ENCODE peak calls at places on chromosome 17, in six cellular contexts. H is heart right ventricle; I is iPS DF 6.9; E is mammary epithelial cell; P is CD8-positive, alpha-beta T cell; M is GM12878. K is an unnamed sample.
A peak's percentile ranks its signal among the peaks of the same experiment; 100 is the strongest.

GRCh38 chr17:14672830-14673229 is 371.9 kb downstream of the HS3ST3B1 start:
- DNase-seq in H (no peak), M (no peak), E (peak; percentile 78), I (no peak), P (no peak), K (no peak)

GRCh38 chr17:82940226-82941020 is 100.6 kb upstream of the ZNF750 start:
- DNase-seq in I (no peak), E (no peak), M (no peak), H (peak; percentile 4), P (no peak), K (peak; percentile 64)

GRCh38 chr17:47220531-47220999 is 11.4 kb downstream of the MYL4 start:
- DNase-seq in P (peak; percentile 26), I (no peak), E (no peak), M (no peak), H (no peak), K (no peak)

GRCh38 chr17:7183433-7184090 is 4.4 kb upstream of the ASGR1 start:
- DNase-seq in P (no peak), M (no peak), H (no peak), E (no peak), I (no peak), K (no peak)

GRCh38 chr17:36941265-36942021 is 4.2 kb downstream of the LHX1 start:
- DNase-seq in E (no peak), I (no peak), P (no peak), M (no peak), H (no peak), K (no peak)

GRCh38 chr17:78709119-78709681 is 72.9 kb downstream of the CYTH1 start:
- DNase-seq in M (no peak), E (no peak), I (no peak), H (no peak), P (no peak), K (no peak)

GRCh38 chr17:32626371-32626770 is 139.6 kb downstream of the CDK5R1 start:
- DNase-seq in H (no peak), P (no peak), I (no peak), M (no peak), E (no peak), K (no peak)

GRCh38 chr17:41298458-41299135 is 4.1 kb downstream of the KRTAP29-1 start:
- DNase-seq in I (no peak), M (no peak), H (no peak), E (no peak), P (no peak), K (no peak)

GRCh38 chr17:78414178-78415162 is 36.0 kb downstream of the PGS1 start:
- DNase-seq in M (no peak), I (no peak), E (no peak), P (peak; percentile 61), H (no peak), K (no peak)

GRCh38 chr17:73638556-73638955 is 5.7 kb downstream of the SDK2 start:
- DNase-seq in P (no peak), M (no peak), I (no peak), H (no peak), E (no peak), K (no peak)

GRCh38 chr17:66397486-66397885 is 95.1 kb downstream of the PRKCA start:
- DNase-seq in H (no peak), M (no peak), E (no peak), I (no peak), P (no peak), K (no peak)

GRCh38 chr17:49739662-49740271 is 24.2 kb downstream of the FAM117A start:
- DNase-seq in E (peak; percentile 44), I (no peak), H (peak; percentile 81), M (no peak), P (peak; percentile 97), K (peak; percentile 83)

GRCh38 chr17:82231312-82231561 is 2.4 kb downstream of the SLC16A3 start:
- DNase-seq in H (no peak), I (no peak), E (no peak), M (no peak), P (no peak), K (no peak)

GRCh38 chr17:17514361-17514992 is 18.3 kb upstream of the RASD1 start:
- DNase-seq in P (no peak), E (no peak), I (no peak), M (no peak), H (no peak), K (peak; percentile 27)

GRCh38 chr17:60248618-60249516 is 99.1 kb downstream of the CA4 start:
- DNase-seq in E (no peak), M (no peak), P (no peak), I (no peak), H (no peak), K (no peak)

GRCh38 chr17:42525221-42525620 is 10.8 kb upstream of the NAGLU start:
- DNase-seq in H (no peak), I (no peak), P (no peak), E (peak; percentile 94), M (no peak), K (peak; percentile 37)

GRCh38 chr17:41848788-41849187 is 11.2 kb downstream of the KLHL10 start:
- DNase-seq in E (no peak), P (no peak), M (no peak), I (no peak), H (no peak), K (no peak)

GRCh38 chr17:56074366-56074765 is 78.9 kb upstream of the ANKFN1 start:
- DNase-seq in M (no peak), H (no peak), P (no peak), I (no peak), E (no peak), K (no peak)

GRCh38 chr17:16314189-16314588 is 39.1 kb downstream of the CENPV start:
- DNase-seq in P (no peak), I (no peak), E (no peak), H (no peak), M (no peak), K (no peak)

GRCh38 chr17:15261818-15262290 is 3.3 kb downstream of the PMP22 start:
- DNase-seq in P (no peak), I (no peak), M (no peak), E (peak; percentile 40), H (peak; percentile 30), K (peak; percentile 60)

GRCh38 chr17:42363767-42364585 is 24.3 kb downstream of the STAT3 start:
- DNase-seq in E (peak; percentile 37), M (no peak), P (no peak), H (no peak), I (no peak), K (no peak)

GRCh38 chr17:48181653-48182052 is 74.1 kb downstream of the SNX11 start:
- DNase-seq in E (no peak), H (no peak), I (no peak), M (no peak), P (no peak), K (no peak)

GRCh38 chr17:63967953-63968352 is 4.8 kb downstream of the SCN4A start:
- DNase-seq in H (no peak), E (no peak), P (no peak), M (no peak), I (no peak), K (no peak)

GRCh38 chr17:16141685-16142084 is 73.6 kb downstream of the NCOR1 start:
- DNase-seq in E (no peak), P (no peak), H (no peak), M (no peak), I (no peak), K (no peak)

GRCh38 chr17:38569701-38570512 is 35.8 kb downstream of the SRCIN1 start:
- DNase-seq in M (no peak), P (no peak), I (no peak), E (no peak), H (no peak), K (no peak)

GRCh38 chr17:46025510-46025909 is 26.5 kb downstream of the STH start:
- DNase-seq in I (no peak), E (no peak), H (no peak), P (no peak), M (no peak), K (no peak)

GRCh38 chr17:63928172-63928666 is 3.9 kb downstream of the CD79B start:
- DNase-seq in I (no peak), M (no peak), P (no peak), E (no peak), H (no peak), K (peak; percentile 49)

GRCh38 chr17:19714542-19715411 is 1.6 kb downstream of the SLC47A2 start:
- DNase-seq in E (no peak), M (no peak), H (no peak), I (no peak), P (no peak), K (no peak)

GRCh38 chr17:73914536-73915274 is 270.5 kb upstream of the SDK2 start:
- DNase-seq in P (no peak), H (no peak), I (no peak), M (no peak), E (no peak), K (no peak)

GRCh38 chr17:76273923-76274558 is 8.9 kb downstream of the UBALD2 start:
- DNase-seq in E (no peak), H (no peak), P (no peak), M (no peak), I (no peak), K (no peak)
- H3K4me1 ChIP-seq in E (peaks cover 5% of the 10 kb centered on the region), H (peaks cover 36% of the 10 kb centered on the region), P (peaks cover 67% of the 10 kb centered on the region), M (peaks cover 41% of the 10 kb centered on the region), I (peaks cover 8% of the 10 kb centered on the region), K (no peaks in the 10 kb centered on the region)

DNA sequence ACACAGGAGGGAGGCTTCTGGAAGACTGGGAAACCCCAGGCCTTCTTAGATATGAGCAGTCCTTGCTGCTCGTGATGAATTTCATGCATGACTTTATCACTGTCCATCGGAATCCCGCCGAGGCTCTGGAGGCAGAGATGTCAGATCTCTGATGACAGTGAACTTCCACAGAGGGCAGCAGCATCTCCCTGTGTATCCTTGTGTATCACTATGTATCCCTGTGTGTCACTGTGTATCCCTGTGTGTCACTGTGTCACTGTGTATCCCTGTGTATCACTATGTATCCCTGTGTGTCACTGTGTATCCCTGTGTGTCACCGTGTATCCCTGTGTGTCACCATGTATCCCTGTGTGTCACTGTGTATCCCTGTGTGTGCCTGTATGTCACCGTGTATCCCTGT is 160.2 kb upstream of the CHMP6 start:
- DNase-seq in I (no peak), P (no peak), H (no peak), E (no peak), M (no peak), K (peak; percentile 33)
- H3K27ac ChIP-seq in I (no peak overlapping the region), P (no peak overlapping the region), H (no peak overlapping the region), E (no peak overlapping the region), M (peak overlapping the region; percentile 95), K (no peak overlapping the region)

GRCh38 chr17:2050246-2050866 is 4.5 kb upstream of the HIC1 start:
- DNase-seq in P (peak; percentile 83), I (no peak), E (peak; percentile 58), M (no peak), H (peak; percentile 72), K (peak; percentile 74)
- H3K4me1 ChIP-seq in P (peaks cover 50% of the 10 kb centered on the region), I (peaks cover 4% of the 10 kb centered on the region), E (peaks cover 24% of the 10 kb centered on the region), M (peaks cover 10% of the 10 kb centered on the region), H (peaks cover 23% of the 10 kb centered on the region), K (no peaks in the 10 kb centered on the region)

GRCh38 chr17:68544111-68544510 is 31.9 kb downstream of the PRKAR1A start:
- DNase-seq in P (no peak), H (no peak), I (no peak), M (no peak), E (no peak), K (no peak)

GRCh38 chr17:68541816-68542215 is 29.6 kb downstream of the PRKAR1A start:
- DNase-seq in P (no peak), E (no peak), H (no peak), I (no peak), M (no peak), K (no peak)

GRCh38 chr17:68540981-68541380 is 28.8 kb downstream of the PRKAR1A start:
- DNase-seq in E (no peak), P (no peak), H (no peak), I (no peak), M (no peak), K (no peak)

GRCh38 chr17:68544521-68544920 is 32.3 kb downstream of the PRKAR1A start:
- DNase-seq in I (no peak), E (no peak), M (no peak), P (no peak), H (no peak), K (no peak)

GRCh38 chr17:68542698-68543463 is 30.7 kb downstream of the PRKAR1A start:
- DNase-seq in M (no peak), P (no peak), E (no peak), H (no peak), I (no peak), K (no peak)
- H3K27ac ChIP-seq in M (no peak overlapping the region), P (no peak overlapping the region), E (no peak overlapping the region), H (no peak overlapping the region), I (no peak overlapping the region), K (no peak overlapping the region)